ENCODE peak calls at places on chromosomes 12 and 14, in four cellular contexts. One of them, this sample, is unnamed.

GRCh38 chr12:117013726-117014125 is 85.5 kb downstream of the TESC start:
- DNase-seq in HepG2: no peak
- DNase-seq in K562: no peak
- DNase-seq in GM12878: no peak
- DNase-seq in this sample: no peak

GRCh38 chr12:62910549-62911169 is 24.3 kb downstream of the PPM1H start:
- DNase-seq in HepG2: no peak
- DNase-seq in K562: peak
- DNase-seq in GM12878: no peak
- DNase-seq in this sample: no peak

GRCh38 chr14:90184571-90185266 is 71.6 kb upstream of the PSMC1 start:
- DNase-seq in HepG2: no peak
- DNase-seq in K562: no peak
- DNase-seq in GM12878: no peak
- DNase-seq in this sample: peak

GRCh38 chr12:8996682-8997405 is 7.5 kb downstream of the KLRG1 start:
- DNase-seq in HepG2: no peak
- DNase-seq in K562: peak
- DNase-seq in GM12878: peak
- DNase-seq in this sample: no peak

GRCh38 chr12:8609061-8609570 is 3.5 kb downstream of the AICDA start:
- DNase-seq in HepG2: peak
- DNase-seq in K562: peak
- DNase-seq in GM12878: no peak
- DNase-seq in this sample: peak

GRCh38 chr12:62977419-62977818 is 42.5 kb upstream of the PPM1H start:
- DNase-seq in HepG2: no peak
- DNase-seq in K562: peak
- DNase-seq in GM12878: no peak
- DNase-seq in this sample: no peak

GRCh38 chr14:48690349-48690748 is 895.8 kb downstream of the RPS29 start:
- DNase-seq in HepG2: no peak
- DNase-seq in K562: no peak
- DNase-seq in GM12878: no peak
- DNase-seq in this sample: no peak

GRCh38 chr14:30132201-30132600 is 204.6 kb upstream of the PRKD1 start:
- DNase-seq in HepG2: no peak
- DNase-seq in K562: no peak
- DNase-seq in GM12878: no peak
- DNase-seq in this sample: no peak

GRCh38 chr14:96586921-96587822 is 85.0 kb downstream of the PAPOLA start:
- DNase-seq in HepG2: no peak
- DNase-seq in K562: no peak
- DNase-seq in GM12878: no peak
- DNase-seq in this sample: no peak

GRCh38 chr14:81423504-81423903 is 23.4 kb upstream of the STON2 start:
- DNase-seq in HepG2: no peak
- DNase-seq in K562: peak
- DNase-seq in GM12878: no peak
- DNase-seq in this sample: no peak

GRCh38 chr14:65949711-65950516 is 536.3 kb upstream of the CCDC196 start:
- DNase-seq in HepG2: peak
- DNase-seq in K562: peak
- DNase-seq in GM12878: no peak
- DNase-seq in this sample: no peak

GRCh38 chr12:104137175-104137901 is 672 bp downstream of the NFYB start:
- DNase-seq in HepG2: peak
- DNase-seq in K562: peak
- DNase-seq in GM12878: peak
- DNase-seq in this sample: peak

GRCh38 chr14:106346084-106346483 is 819.7 kb downstream of the TMEM121 start:
- DNase-seq in HepG2: no peak
- DNase-seq in K562: no peak
- DNase-seq in GM12878: no peak
- DNase-seq in this sample: no peak

GRCh38 chr14:79318371-79318770 is 892.9 kb downstream of the DIO2 start:
- DNase-seq in HepG2: no peak
- DNase-seq in K562: no peak
- DNase-seq in GM12878: no peak
- DNase-seq in this sample: no peak

GRCh38 chr12:2794736-2795289 is at the start of gene FKBP4:
- DNase-seq in HepG2: peak
- DNase-seq in K562: peak
- DNase-seq in GM12878: no peak
- DNase-seq in this sample: peak

GRCh38 chr14:24710403-24711063 is 76.5 kb upstream of the GZMB start:
- DNase-seq in HepG2: peak
- DNase-seq in K562: peak
- DNase-seq in GM12878: no peak
- DNase-seq in this sample: peak

GRCh38 chr12:57169969-57170368 is 22.6 kb upstream of the LRP1-AS start:
- DNase-seq in HepG2: no peak
- DNase-seq in K562: no peak
- DNase-seq in GM12878: no peak
- DNase-seq in this sample: no peak

GRCh38 chr14:54166049-54166950 is 209.7 kb upstream of the BMP4 start:
- DNase-seq in HepG2: no peak
- DNase-seq in K562: no peak
- DNase-seq in GM12878: no peak
- DNase-seq in this sample: no peak

GRCh38 chr14:57747036-57747435 is 118.9 kb downstream of the SLC35F4 start:
- DNase-seq in HepG2: no peak
- DNase-seq in K562: no peak
- DNase-seq in GM12878: no peak
- DNase-seq in this sample: no peak

GRCh38 chr14:78088941-78089340 is 81.2 kb upstream of the NRXN3 start:
- DNase-seq in HepG2: no peak
- DNase-seq in K562: no peak
- DNase-seq in GM12878: no peak
- DNase-seq in this sample: peak

GRCh38 chr12:50677858-50678257 is 86.0 kb upstream of the ATF1 start:
- DNase-seq in HepG2: no peak
- DNase-seq in K562: no peak
- DNase-seq in GM12878: no peak
- DNase-seq in this sample: no peak

GRCh38 chr14:22375321-22375930 is 213.6 kb downstream of the DAD1 start:
- DNase-seq in HepG2: peak
- DNase-seq in K562: peak
- DNase-seq in GM12878: no peak
- DNase-seq in this sample: no peak

GRCh38 chr12:51320695-51321320 is 3.2 kb downstream of the BIN2 start:
- DNase-seq in HepG2: no peak
- DNase-seq in K562: peak
- DNase-seq in GM12878: no peak
- DNase-seq in this sample: no peak

GRCh38 chr14:48247972-48248371 is 572.6 kb upstream of the MDGA2 start:
- DNase-seq in HepG2: no peak
- DNase-seq in K562: no peak
- DNase-seq in GM12878: no peak
- DNase-seq in this sample: no peak

GRCh38 chr14:68623307-68623706 is 169.6 kb downstream of the ZFP36L1 start:
- DNase-seq in HepG2: no peak
- DNase-seq in K562: no peak
- DNase-seq in GM12878: no peak
- DNase-seq in this sample: no peak

GRCh38 chr12:129753596-129753995 is 150.2 kb downstream of the TMEM132D start:
- DNase-seq in HepG2: no peak
- DNase-seq in K562: no peak
- DNase-seq in GM12878: no peak
- DNase-seq in this sample: no peak

GRCh38 chr12:116880817-116881324 is 370 bp downstream of the HRK start:
- DNase-seq in HepG2: peak
- DNase-seq in K562: peak
- DNase-seq in GM12878: no peak
- DNase-seq in this sample: peak

GRCh38 chr12:38152816-38153736 is 163.5 kb upstream of the ALG10B start:
- DNase-seq in HepG2: no peak
- DNase-seq in K562: no peak
- DNase-seq in GM12878: no peak
- DNase-seq in this sample: no peak

GRCh38 chr12:69052613-69053408 is 119.8 kb upstream of the CPM start:
- DNase-seq in HepG2: peak
- DNase-seq in K562: no peak
- DNase-seq in GM12878: peak
- DNase-seq in this sample: peak

GRCh38 chr12:92961949-92962348 is 32.9 kb upstream of the EEA1 start:
- DNase-seq in HepG2: no peak
- DNase-seq in K562: no peak
- DNase-seq in GM12878: no peak
- DNase-seq in this sample: no peak
- TF ChIP-seq TCF7 in HepG2: no peak
- TF ChIP-seq TCF7 in K562: no peak
- TF ChIP-seq TCF7 in GM12878: no peak
- TF ChIP-seq TCF7 in this sample: no peak

GRCh38 chr12:75944097-75944904 is 87.3 kb downstream of the PHLDA1 start:
- DNase-seq in HepG2: peak
- DNase-seq in K562: peak
- DNase-seq in GM12878: peak
- DNase-seq in this sample: no peak
- TF ChIP-seq TCF7 in HepG2: peak
- TF ChIP-seq TCF7 in K562: no peak
- TF ChIP-seq TCF7 in GM12878: peak
- TF ChIP-seq TCF7 in this sample: no peak

DNA sequence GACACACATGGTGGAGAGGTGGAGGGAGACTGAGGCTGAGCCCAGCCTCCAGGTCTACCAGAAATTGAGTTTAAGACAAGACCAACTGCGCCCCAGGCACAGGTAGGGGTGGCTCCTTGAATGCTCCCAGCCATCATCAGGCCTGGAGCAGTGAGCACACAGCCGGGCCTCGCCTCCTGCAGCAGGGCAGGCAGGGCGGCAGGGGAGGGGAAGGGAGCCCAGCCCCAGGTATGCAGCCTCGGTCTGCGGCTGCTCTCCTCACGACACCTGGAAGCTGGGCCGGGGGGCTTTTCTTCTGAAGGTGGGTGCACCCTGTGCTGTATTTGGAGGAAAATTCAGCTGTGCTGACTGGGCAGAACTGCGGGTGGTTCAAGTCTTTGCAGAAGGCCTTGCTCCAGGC is 29.5 kb upstream of the TDRD9 start:
- DNase-seq in HepG2: no peak
- DNase-seq in K562: no peak
- DNase-seq in GM12878: no peak
- DNase-seq in this sample: no peak
- TF ChIP-seq TCF7 in HepG2: no peak
- TF ChIP-seq TCF7 in K562: no peak
- TF ChIP-seq TCF7 in GM12878: no peak
- TF ChIP-seq TCF7 in this sample: no peak

GRCh38 chr14:98951031-98951430 is 321.0 kb downstream of the BCL11B start:
- DNase-seq in HepG2: no peak
- DNase-seq in K562: no peak
- DNase-seq in GM12878: no peak
- DNase-seq in this sample: no peak
- TF ChIP-seq TCF7 in HepG2: no peak
- TF ChIP-seq TCF7 in K562: no peak
- TF ChIP-seq TCF7 in GM12878: no peak
- TF ChIP-seq TCF7 in this sample: no peak

This sample was measured in WTC11.